ENCODE peak calls at places on chromosomes 13 and 19, in four cellular contexts. One of them, this sample, is unnamed.

GRCh38 chr19:30692517-30692870 is 320.3 kb downstream of the ZNF536 start:
- DNase-seq in type B pancreatic cell: no peak
- DNase-seq in GM23248: peak
- DNase-seq in NCI-H460: no peak
- DNase-seq in this sample: no peak

GRCh38 chr13:39766464-39767167 is 111.2 kb downstream of the COG6 start:
- DNase-seq in type B pancreatic cell: no peak
- DNase-seq in GM23248: no peak
- DNase-seq in NCI-H460: no peak
- DNase-seq in this sample: no peak

GRCh38 chr13:107824636-107825035 is 390.7 kb downstream of the LIG4 start:
- DNase-seq in type B pancreatic cell: no peak
- DNase-seq in GM23248: no peak
- DNase-seq in NCI-H460: no peak
- DNase-seq in this sample: no peak

GRCh38 chr13:21980049-21980448 is 309.2 kb downstream of the FGF9 start:
- DNase-seq in type B pancreatic cell: no peak
- DNase-seq in GM23248: no peak
- DNase-seq in NCI-H460: no peak
- DNase-seq in this sample: no peak

GRCh38 chr13:101626925-101627555 is 174.6 kb downstream of the ITGBL1 start:
- DNase-seq in type B pancreatic cell: no peak
- DNase-seq in GM23248: peak
- DNase-seq in NCI-H460: no peak
- DNase-seq in this sample: no peak

GRCh38 chr19:3176715-3177501 is 1.7 kb upstream of the S1PR4 start:
- DNase-seq in type B pancreatic cell: peak
- DNase-seq in GM23248: peak
- DNase-seq in NCI-H460: peak
- DNase-seq in this sample: no peak

GRCh38 chr13:51797664-51798488 is 6.1 kb downstream of the DHRS12 start:
- DNase-seq in type B pancreatic cell: no peak
- DNase-seq in GM23248: peak
- DNase-seq in NCI-H460: peak
- DNase-seq in this sample: no peak

GRCh38 chr19:29442910-29443309 is 82.9 kb upstream of the VSTM2B start:
- DNase-seq in type B pancreatic cell: no peak
- DNase-seq in GM23248: no peak
- DNase-seq in NCI-H460: no peak
- DNase-seq in this sample: no peak

GRCh38 chr19:15177269-15178116 is 23.3 kb downstream of the NOTCH3 start:
- DNase-seq in type B pancreatic cell: peak
- DNase-seq in GM23248: peak
- DNase-seq in NCI-H460: peak
- DNase-seq in this sample: no peak

GRCh38 chr19:39098365-39099269 is 14.4 kb downstream of the ACP7 start:
- DNase-seq in type B pancreatic cell: no peak
- DNase-seq in GM23248: no peak
- DNase-seq in NCI-H460: no peak
- DNase-seq in this sample: no peak

GRCh38 chr19:12783226-12783848 is 7.9 kb upstream of the JUNB start:
- DNase-seq in type B pancreatic cell: no peak
- DNase-seq in GM23248: peak
- DNase-seq in NCI-H460: no peak
- DNase-seq in this sample: no peak